ENCODE peak calls at places on chromosomes 11 and 22, in seven cellular contexts. G is Peyer's patch, O is heart left ventricle, W is transverse colon, N is right lobe of liver, P is gastrocnemius medialis, A is A549. C is an unnamed sample.

GRCh38 chr11:73958521-73959141 is 7.8 kb downstream of the DNAJB13 start:
- DNase-seq in G (no peak), O (no peak), W (no peak), N (no peak), P (peak; percentile 4), A (no peak), C (no peak)

GRCh38 chr11:123174196-123175183 is 20.6 kb downstream of the CLMP start:
- DNase-seq in G (no peak), O (no peak), W (peak; percentile 60), N (no peak), P (peak; percentile 72), A (no peak), C (no peak)

GRCh38 chr11:12789574-12789973 is 115.4 kb downstream of the TEAD1 start:
- DNase-seq in G (no peak), O (no peak), W (no peak), N (no peak), P (no peak), A (no peak), C (no peak)

GRCh38 chr11:11370263-11371060 is 17.4 kb upstream of the CSNK2A3 start:
- DNase-seq in G (no peak), O (no peak), W (no peak), N (no peak), P (no peak), A (no peak), C (no peak)

GRCh38 chr22:30422481-30423295 is 2.9 kb upstream of the MTFP1 start:
- DNase-seq in G (peak; percentile 84), O (peak; percentile 40), W (peak; percentile 78), N (peak; percentile 73), P (peak; percentile 82), A (peak; percentile 75), C (peak; percentile 94)

GRCh38 chr22:49547751-49548239 is 279.9 kb downstream of the BRD1 start:
- DNase-seq in G (peak; percentile 23), O (no peak), W (no peak), N (no peak), P (no peak), A (no peak), C (no peak)

GRCh38 chr11:68007498-68008380 is 2.4 kb upstream of the ALDH3B1 start:
- DNase-seq in G (peak; percentile 26), O (no peak), W (no peak), N (peak; percentile 24), P (no peak), A (no peak), C (no peak)

GRCh38 chr11:76656571-76657081 is 13.9 kb downstream of the LRRC32 start:
- DNase-seq in G (peak; percentile 44), O (peak; percentile 36), W (no peak), N (no peak), P (no peak), A (no peak), C (no peak)

GRCh38 chr11:35491231-35491871 is 34.1 kb downstream of the PAMR1 start:
- DNase-seq in G (no peak), O (no peak), W (no peak), N (no peak), P (no peak), A (no peak), C (no peak)

GRCh38 chr22:17121235-17122195 is at the start of gene TMEM121B:
- DNase-seq in G (peak; percentile 61), O (peak; percentile 85), W (peak; percentile 47), N (peak; percentile 74), P (peak; percentile 59), A (no peak), C (no peak)

GRCh38 chr11:34151916-34152845 is 46.8 kb downstream of the NAT10 start:
- DNase-seq in G (no peak), O (no peak), W (no peak), N (no peak), P (no peak), A (no peak), C (no peak)
- TF ChIP-seq POLR2A in G (no peak), O (no peak), W (no peak), N (no peak), P (no peak), A (no peak), C (no peak)

GRCh38 chr11:47391711-47392432 is 13.5 kb upstream of the SPI1 start:
- DNase-seq in G (no peak), O (no peak), W (no peak), N (no peak), P (no peak), A (no peak), C (no peak)

GRCh38 chr11:47394050-47394321 is 14.4 kb upstream of the SLC39A13 start:
- DNase-seq in G (peak; percentile 45), O (no peak), W (no peak), N (peak; percentile 57), P (no peak), A (no peak), C (no peak)

GRCh38 chr11:47394322-47395224 is 13.8 kb upstream of the SLC39A13 start:
- DNase-seq in G (peak; percentile 47), O (peak; percentile 73), W (peak; percentile 60), N (peak; percentile 74), P (no peak), A (no peak), C (no peak)

GRCh38 chr11:47392546-47393162 is 14.3 kb upstream of the SPI1 start:
- DNase-seq in G (peak; percentile 44), O (peak; percentile 33), W (no peak), N (no peak), P (no peak), A (no peak), C (no peak)

DNA sequence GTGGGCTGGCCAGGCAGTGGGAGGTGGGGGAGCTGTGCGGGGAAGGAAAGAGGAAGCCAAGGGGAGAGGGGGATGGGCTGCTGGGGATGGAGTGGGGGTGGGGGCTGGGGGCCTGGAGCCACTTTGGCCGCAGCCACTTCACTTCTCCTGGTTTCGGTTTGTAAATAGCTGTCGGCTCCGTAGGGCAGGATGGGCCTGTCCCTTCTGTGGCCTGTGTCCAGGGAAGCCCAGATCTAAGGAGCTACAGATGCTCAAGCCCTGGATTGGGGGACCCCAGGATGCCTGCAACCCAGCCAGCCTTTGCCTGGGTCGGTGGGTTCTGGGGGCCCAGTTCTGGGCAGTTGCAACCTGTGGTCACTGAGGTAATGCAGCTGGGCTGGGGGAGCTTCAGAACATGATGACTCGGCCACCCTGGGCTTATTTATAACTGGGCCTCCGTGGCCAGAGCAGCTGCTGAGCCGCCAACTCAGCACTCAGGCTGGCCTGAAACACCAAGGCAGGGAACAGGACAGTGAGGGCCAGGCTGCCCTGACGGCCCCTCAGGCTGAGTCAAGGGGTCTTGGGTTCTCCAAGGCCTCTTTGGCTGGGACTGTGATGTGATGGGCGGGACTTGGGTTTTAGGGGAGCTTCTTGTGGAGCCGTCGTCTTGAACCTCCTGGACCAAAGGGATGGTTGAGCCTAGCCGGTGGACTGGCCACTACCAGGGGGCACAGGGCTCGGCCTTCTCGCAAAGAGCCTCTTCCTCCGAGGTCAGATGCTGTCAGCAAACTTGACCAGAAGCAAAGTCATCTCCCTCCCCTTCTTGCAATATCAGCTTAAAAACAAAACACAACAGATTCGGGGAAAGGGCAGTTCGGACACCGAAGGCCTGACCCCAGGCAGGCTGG is 15.0 kb upstream of the SLC39A13 start:
- DNase-seq in G (peak; percentile 50), O (peak; percentile 62), W (no peak), N (peak; percentile 51), P (peak; percentile 77), A (no peak), C (no peak)
- TF ChIP-seq POLR2A in G (no peak), O (no peak), W (no peak), N (no peak), P (no peak), A (no peak), C (no peak)

DNA sequence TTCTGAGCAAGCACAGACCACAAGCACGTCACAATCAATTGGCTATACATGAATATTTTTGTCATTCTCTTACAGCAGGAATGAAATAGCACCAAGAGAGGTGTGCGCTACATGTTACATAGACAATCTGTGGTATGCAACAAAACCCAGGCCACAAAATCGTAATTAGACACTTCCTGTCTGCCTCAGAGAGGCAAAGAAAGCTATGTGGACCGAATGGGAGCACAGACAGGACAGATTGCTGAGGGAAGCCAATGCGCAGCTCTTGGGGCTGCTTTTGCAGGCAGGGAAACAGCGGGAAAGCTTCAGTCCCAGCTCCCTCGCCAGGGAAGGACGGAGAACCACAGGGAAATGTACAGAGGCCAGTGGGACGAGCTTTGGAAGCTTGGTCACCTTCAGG is 40.9 kb downstream of the SERPINH1 start:
- DNase-seq in G (no peak), O (no peak), W (no peak), N (no peak), P (no peak), A (no peak), C (no peak)
- TF ChIP-seq POLR2A in G (no peak), O (no peak), W (no peak), N (no peak), P (no peak), A (no peak), C (no peak)

GRCh38 chr11:59616396-59616982 is 915 bp upstream of the OSBP start:
- DNase-seq in G (peak; percentile 94), O (no peak), W (no peak), N (peak; percentile 95), P (no peak), A (no peak), C (no peak)
- TF ChIP-seq POLR2A in G (no peak), O (peak; percentile 33), W (peak; percentile 49), N (peak; percentile 64), P (peak; percentile 51), A (peak; percentile 24), C (no peak)

GRCh38 chr22:37206118-37206840 is 6.0 kb downstream of the SSTR3 start:
- DNase-seq in G (peak; percentile 25), O (no peak), W (no peak), N (peak; percentile 10), P (no peak), A (no peak), C (no peak)

GRCh38 chr22:37203354-37204044 is 8.8 kb downstream of the SSTR3 start:
- DNase-seq in G (peak; percentile 41), O (no peak), W (no peak), N (peak; percentile 20), P (no peak), A (no peak), C (no peak)

GRCh38 chr22:37204045-37204655 is 8.1 kb downstream of the SSTR3 start:
- DNase-seq in G (peak; percentile 15), O (no peak), W (no peak), N (peak; percentile 7), P (no peak), A (no peak), C (no peak)

GRCh38 chr22:37206841-37207821 is 5.1 kb downstream of the SSTR3 start:
- DNase-seq in G (peak; percentile 29), O (no peak), W (no peak), N (peak; percentile 19), P (no peak), A (no peak), C (no peak)

DNA sequence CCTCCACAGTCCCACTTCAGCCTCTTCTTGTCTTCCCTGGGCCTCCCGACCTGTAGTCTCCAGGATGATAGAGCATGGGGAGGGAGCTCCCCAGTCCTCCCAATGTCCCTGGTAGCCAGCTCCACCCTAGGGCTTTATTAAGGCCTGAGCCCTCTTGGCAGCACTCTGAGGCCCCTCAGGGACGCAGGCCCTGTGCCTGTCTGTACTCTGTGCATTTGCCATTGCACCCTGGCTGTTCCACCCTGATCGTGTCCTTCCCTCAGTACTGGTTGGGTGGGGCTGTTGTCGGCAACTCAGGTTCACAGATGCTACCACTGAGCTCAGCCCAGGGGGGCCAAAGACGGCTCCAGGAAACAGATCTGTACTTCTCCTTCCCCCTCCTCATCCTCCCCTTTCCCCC is 7.2 kb downstream of the SSTR3 start:
- DNase-seq in G (peak; percentile 23), O (no peak), W (no peak), N (peak; percentile 8), P (no peak), A (no peak), C (no peak)
- TF ChIP-seq POLR2A in G (no peak), O (no peak), W (no peak), N (no peak), P (no peak), A (no peak), C (no peak)

C was measured in esophagus muscularis mucosa.